ENCODE peak calls at places on chromosomes 12 and 14, in six cellular contexts. One of them, this sample, is unnamed.

GRCh38 chr12:6275609-6276246 is 34.8 kb upstream of the PLEKHG6 start:
- DNase-seq in A549: no peak
- DNase-seq in K562: no peak
- DNase-seq in HepG2: no peak
- DNase-seq in GM12878: no peak
- DNase-seq in endothelial cell of umbilical vein: no peak
- DNase-seq in this sample: no peak

GRCh38 chr14:76717508-76717907 is 43.8 kb upstream of the VASH1 start:
- DNase-seq in A549: no peak
- DNase-seq in K562: no peak
- DNase-seq in HepG2: no peak
- DNase-seq in GM12878: no peak
- DNase-seq in endothelial cell of umbilical vein: no peak
- DNase-seq in this sample: peak

GRCh38 chr12:1842905-1843640 is 22.7 kb downstream of the LRTM2 start:
- DNase-seq in A549: no peak
- DNase-seq in K562: no peak
- DNase-seq in HepG2: no peak
- DNase-seq in GM12878: no peak
- DNase-seq in endothelial cell of umbilical vein: no peak
- DNase-seq in this sample: peak

GRCh38 chr14:50658203-50658602 is 9.9 kb downstream of the SAV1 start:
- DNase-seq in A549: no peak
- DNase-seq in K562: no peak
- DNase-seq in HepG2: no peak
- DNase-seq in GM12878: no peak
- DNase-seq in endothelial cell of umbilical vein: peak
- DNase-seq in this sample: no peak

GRCh38 chr12:74537126-74537706 is 419 bp upstream of the ATXN7L3B start:
- DNase-seq in A549: peak
- DNase-seq in K562: peak
- DNase-seq in HepG2: peak
- DNase-seq in GM12878: peak
- DNase-seq in endothelial cell of umbilical vein: no peak
- DNase-seq in this sample: peak

GRCh38 chr14:104768437-104769323 is 15.7 kb downstream of the SIVA1 start:
- DNase-seq in A549: peak
- DNase-seq in K562: peak
- DNase-seq in HepG2: peak
- DNase-seq in GM12878: peak
- DNase-seq in endothelial cell of umbilical vein: peak
- DNase-seq in this sample: peak

GRCh38 chr12:67589078-67589477 is 59.5 kb upstream of the DYRK2 start:
- DNase-seq in A549: no peak
- DNase-seq in K562: no peak
- DNase-seq in HepG2: no peak
- DNase-seq in GM12878: no peak
- DNase-seq in endothelial cell of umbilical vein: no peak
- DNase-seq in this sample: no peak

GRCh38 chr14:56666716-56667115 is 87.1 kb downstream of the TMEM260 start:
- DNase-seq in A549: no peak
- DNase-seq in K562: no peak
- DNase-seq in HepG2: no peak
- DNase-seq in GM12878: no peak
- DNase-seq in endothelial cell of umbilical vein: peak
- DNase-seq in this sample: no peak

GRCh38 chr14:81427348-81428058 is 27.4 kb upstream of the STON2 start:
- DNase-seq in A549: no peak
- DNase-seq in K562: peak
- DNase-seq in HepG2: no peak
- DNase-seq in GM12878: no peak
- DNase-seq in endothelial cell of umbilical vein: no peak
- DNase-seq in this sample: no peak

GRCh38 chr12:31803306-31804184 is 74.7 kb upstream of the AMN1 start:
- DNase-seq in A549: no peak
- DNase-seq in K562: no peak
- DNase-seq in HepG2: no peak
- DNase-seq in GM12878: no peak
- DNase-seq in endothelial cell of umbilical vein: no peak
- DNase-seq in this sample: no peak

GRCh38 chr12:78271546-78271945 is 440.9 kb downstream of the NAV3 start:
- DNase-seq in A549: no peak
- DNase-seq in K562: no peak
- DNase-seq in HepG2: no peak
- DNase-seq in GM12878: no peak
- DNase-seq in endothelial cell of umbilical vein: no peak
- DNase-seq in this sample: no peak

GRCh38 chr12:561116-561705 is 101.5 kb downstream of the B4GALNT3 start:
- DNase-seq in A549: no peak
- DNase-seq in K562: no peak
- DNase-seq in HepG2: no peak
- DNase-seq in GM12878: no peak
- DNase-seq in endothelial cell of umbilical vein: no peak
- DNase-seq in this sample: no peak

GRCh38 chr12:128693115-128693514 is 130.6 kb downstream of the SLC15A4 start:
- DNase-seq in A549: no peak
- DNase-seq in K562: no peak
- DNase-seq in HepG2: no peak
- DNase-seq in GM12878: no peak
- DNase-seq in endothelial cell of umbilical vein: no peak
- DNase-seq in this sample: no peak

GRCh38 chr12:123997908-123998307 is 24.9 kb downstream of the ZNF664 start:
- DNase-seq in A549: no peak
- DNase-seq in K562: peak
- DNase-seq in HepG2: no peak
- DNase-seq in GM12878: no peak
- DNase-seq in endothelial cell of umbilical vein: no peak
- DNase-seq in this sample: no peak

GRCh38 chr12:123998344-123998941 is 25.4 kb downstream of the ZNF664 start:
- DNase-seq in A549: no peak
- DNase-seq in K562: peak
- DNase-seq in HepG2: no peak
- DNase-seq in GM12878: no peak
- DNase-seq in endothelial cell of umbilical vein: no peak
- DNase-seq in this sample: no peak

GRCh38 chr12:123997033-123997822 is 24.2 kb downstream of the ZNF664 start:
- DNase-seq in A549: no peak
- DNase-seq in K562: no peak
- DNase-seq in HepG2: no peak
- DNase-seq in GM12878: no peak
- DNase-seq in endothelial cell of umbilical vein: no peak
- DNase-seq in this sample: no peak

GRCh38 chr12:123995023-123995422 is 22.0 kb downstream of the ZNF664 start:
- DNase-seq in A549: no peak
- DNase-seq in K562: no peak
- DNase-seq in HepG2: no peak
- DNase-seq in GM12878: no peak
- DNase-seq in endothelial cell of umbilical vein: peak
- DNase-seq in this sample: no peak

GRCh38 chr12:123996581-123996980 is 23.6 kb downstream of the ZNF664 start:
- DNase-seq in A549: no peak
- DNase-seq in K562: no peak
- DNase-seq in HepG2: no peak
- DNase-seq in GM12878: no peak
- DNase-seq in endothelial cell of umbilical vein: no peak
- DNase-seq in this sample: no peak
- TF ChIP-seq MYC in A549: no peak
- TF ChIP-seq MYC in K562: no peak
- TF ChIP-seq MYC in HepG2: no peak
- TF ChIP-seq MYC in GM12878: no peak
- TF ChIP-seq MYC in endothelial cell of umbilical vein: no peak
- TF ChIP-seq MYC in this sample: no peak

GRCh38 chr14:101417434-101417833 is 143.9 kb upstream of the DIO3 start:
- DNase-seq in A549: no peak
- DNase-seq in K562: no peak
- DNase-seq in HepG2: no peak
- DNase-seq in GM12878: no peak
- DNase-seq in endothelial cell of umbilical vein: no peak
- DNase-seq in this sample: no peak
- TF ChIP-seq CTCF in A549: no peak
- TF ChIP-seq CTCF in K562: no peak
- TF ChIP-seq CTCF in HepG2: no peak
- TF ChIP-seq CTCF in GM12878: no peak
- TF ChIP-seq CTCF in endothelial cell of umbilical vein: no peak
- TF ChIP-seq CTCF in this sample: no peak

DNA sequence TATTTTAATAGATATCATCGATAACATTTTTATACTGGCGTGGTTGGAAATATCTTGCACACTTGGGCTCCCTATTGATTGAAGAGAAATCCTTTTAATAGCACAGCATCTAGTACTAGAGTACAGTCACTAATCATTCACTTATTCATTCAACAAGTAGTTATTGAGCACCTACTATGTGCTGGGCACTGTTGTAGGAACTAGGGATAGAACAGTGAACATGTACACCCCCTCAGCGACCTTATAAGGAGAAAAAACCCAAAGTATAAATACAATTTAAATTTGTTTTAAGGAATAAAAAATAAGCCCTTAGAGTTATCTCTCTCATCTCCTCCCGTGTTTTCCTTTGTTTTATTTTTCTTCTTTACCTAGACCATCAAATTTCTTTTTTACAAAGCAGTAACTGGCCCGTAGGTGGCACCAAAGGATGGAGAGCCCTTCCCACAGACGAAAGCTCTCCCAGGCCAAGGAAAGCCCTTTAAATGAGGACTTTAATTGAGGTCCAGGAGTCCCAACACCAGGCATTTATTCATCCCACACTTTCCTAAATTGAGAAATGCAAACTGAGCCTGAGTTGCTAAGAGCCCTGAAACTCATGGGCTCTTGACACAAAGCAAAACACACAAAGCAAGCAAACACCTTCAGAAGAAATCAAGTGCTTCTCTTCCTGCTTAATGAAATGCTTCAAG is 29.0 kb downstream of the PEBP1 start:
- DNase-seq in A549: peak
- DNase-seq in K562: peak
- DNase-seq in HepG2: peak
- DNase-seq in GM12878: no peak
- DNase-seq in endothelial cell of umbilical vein: peak
- DNase-seq in this sample: peak
- TF ChIP-seq MYC in A549: no peak
- TF ChIP-seq MYC in K562: no peak
- TF ChIP-seq MYC in HepG2: no peak
- TF ChIP-seq MYC in GM12878: no peak
- TF ChIP-seq MYC in endothelial cell of umbilical vein: no peak
- TF ChIP-seq MYC in this sample: no peak

DNA sequence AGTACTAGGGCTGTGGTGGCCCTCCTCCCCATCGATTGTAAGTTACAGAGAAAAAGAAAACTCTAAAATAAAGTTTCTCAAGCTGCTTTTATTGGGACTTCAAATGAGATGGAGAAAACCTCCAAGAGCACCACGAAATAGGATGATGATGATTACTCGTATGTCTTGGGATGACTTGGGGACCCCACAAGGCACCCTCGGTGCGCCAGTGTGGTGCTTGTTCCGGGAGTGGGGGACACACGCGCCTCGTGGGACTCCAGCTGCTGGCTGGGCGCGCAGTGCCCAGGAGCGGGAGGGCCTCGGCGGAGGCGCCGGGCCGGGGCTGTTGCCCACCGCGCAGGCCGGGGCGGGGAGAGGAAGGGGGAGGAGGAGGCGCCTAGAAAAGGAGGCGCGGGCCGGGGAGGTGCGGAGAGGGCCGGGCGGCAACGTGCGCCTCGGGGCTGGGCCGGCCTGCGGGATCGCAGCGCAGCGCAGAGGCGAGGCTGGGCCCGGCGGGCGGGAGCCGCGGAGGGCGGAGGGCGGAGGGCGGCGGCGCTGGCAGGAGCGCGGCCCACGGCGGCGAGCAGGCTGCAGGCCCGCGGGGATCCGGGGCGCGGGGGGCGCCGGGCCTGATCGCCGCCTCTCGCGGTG is at the start of gene RFLNA:
- DNase-seq in A549: no peak
- DNase-seq in K562: no peak
- DNase-seq in HepG2: no peak
- DNase-seq in GM12878: no peak
- DNase-seq in endothelial cell of umbilical vein: peak
- DNase-seq in this sample: no peak
- TF ChIP-seq CTCF in A549: no peak
- TF ChIP-seq CTCF in K562: no peak
- TF ChIP-seq CTCF in HepG2: no peak
- TF ChIP-seq CTCF in GM12878: no peak
- TF ChIP-seq CTCF in endothelial cell of umbilical vein: no peak
- TF ChIP-seq CTCF in this sample: no peak

DNA sequence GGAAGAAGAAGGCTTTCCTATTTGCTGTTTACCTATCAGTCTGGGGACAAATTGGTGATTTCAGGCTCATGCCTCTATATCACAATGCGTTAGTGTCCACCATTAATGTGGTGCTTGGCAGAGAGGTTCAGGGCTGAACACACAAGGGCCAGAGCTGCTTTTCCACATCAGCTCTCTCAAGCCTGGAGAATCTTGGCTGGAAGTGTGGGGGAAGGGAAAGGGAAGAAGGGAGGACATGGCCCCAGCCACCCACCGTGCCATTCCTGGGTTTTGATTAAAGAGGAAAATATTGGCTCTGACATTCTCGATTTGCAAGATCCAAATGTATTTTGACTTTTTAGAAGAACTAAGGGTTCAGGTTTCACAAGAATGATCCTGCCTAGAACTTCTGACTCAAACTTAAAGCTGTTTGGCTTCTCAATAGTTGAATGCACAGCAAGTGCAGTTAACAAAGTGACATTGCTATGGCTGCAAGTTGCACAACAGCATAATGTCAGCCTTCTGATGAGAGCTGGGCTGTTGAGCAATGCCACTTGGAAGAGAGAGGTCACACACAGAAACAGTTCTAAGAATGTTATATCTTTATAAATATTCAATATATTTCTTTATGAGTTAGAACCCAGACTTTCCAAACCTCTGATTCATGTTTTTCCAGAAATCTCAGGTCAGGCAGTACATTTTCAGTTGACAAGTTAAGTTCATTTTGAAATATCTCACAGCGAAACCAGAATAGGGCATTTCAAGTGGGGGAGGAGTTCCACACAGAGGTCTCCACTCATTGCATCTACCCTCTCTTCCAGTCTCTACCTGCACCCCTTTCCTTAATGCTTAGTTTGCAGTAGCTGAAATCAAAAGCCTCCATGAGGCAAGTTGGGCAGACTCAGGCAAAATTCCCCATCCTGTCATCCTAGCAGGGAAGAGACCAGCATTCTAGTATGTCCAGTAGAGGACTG is 25.3 kb downstream of the IGF1 start:
- DNase-seq in A549: no peak
- DNase-seq in K562: no peak
- DNase-seq in HepG2: peak
- DNase-seq in GM12878: no peak
- DNase-seq in endothelial cell of umbilical vein: no peak
- DNase-seq in this sample: peak
- TF ChIP-seq MYC in A549: no peak
- TF ChIP-seq MYC in K562: no peak
- TF ChIP-seq MYC in HepG2: no peak
- TF ChIP-seq MYC in GM12878: no peak
- TF ChIP-seq MYC in endothelial cell of umbilical vein: no peak
- TF ChIP-seq MYC in this sample: no peak

GRCh38 chr12:49824416-49824815 is 3.8 kb downstream of the NCKAP5L start:
- DNase-seq in A549: no peak
- DNase-seq in K562: no peak
- DNase-seq in HepG2: no peak
- DNase-seq in GM12878: no peak
- DNase-seq in endothelial cell of umbilical vein: no peak
- DNase-seq in this sample: no peak
- TF ChIP-seq CTCF in A549: no peak
- TF ChIP-seq CTCF in K562: no peak
- TF ChIP-seq CTCF in HepG2: no peak
- TF ChIP-seq CTCF in GM12878: no peak
- TF ChIP-seq CTCF in endothelial cell of umbilical vein: no peak
- TF ChIP-seq CTCF in this sample: no peak